ENCODE peak calls at places on chromosomes 5 and 9, in six cellular contexts. C is A549, Z is SK-N-SH, M is GM12878, A is IMR-90, V is K562. G is an unnamed sample.

GRCh38 chr9:32502459-32502858 is 23.5 kb downstream of the RIGI start:
- DNase-seq in C (no peak), Z (no peak), M (no peak), A (peak; percentile 79), V (no peak), G (no peak)

GRCh38 chr9:72478993-72479392 is 42.4 kb upstream of the TMC1 start:
- DNase-seq in C (no peak), Z (no peak), M (no peak), A (peak; percentile 69), V (no peak), G (no peak)

GRCh38 chr5:168317521-168318147 is 26.2 kb downstream of the WWC1 start:
- DNase-seq in C (peak; percentile 95), Z (peak; percentile 74), M (no peak), A (peak; percentile 100), V (peak; percentile 42), G (peak; percentile 92)

GRCh38 chr5:139458580-139459407 is 3.7 kb downstream of the ECSCR start:
- DNase-seq in C (no peak), Z (no peak), M (peak; percentile 60), A (peak; percentile 88), V (no peak), G (no peak)

GRCh38 chr5:141778211-141778610 is 96.2 kb upstream of the ARAP3 start:
- DNase-seq in C (no peak), Z (no peak), M (no peak), A (peak; percentile 86), V (no peak), G (no peak)

GRCh38 chr9:107637421-107638420 is 148.2 kb upstream of the KLF4 start:
- DNase-seq in C (peak; percentile 78), Z (peak; percentile 57), M (no peak), A (peak; percentile 98), V (no peak), G (no peak)

GRCh38 chr5:135266975-135267374 is 132.1 kb downstream of the MACROH2A1 start:
- DNase-seq in C (no peak), Z (no peak), M (no peak), A (peak; percentile 57), V (no peak), G (no peak)

GRCh38 chr9:92048924-92049625 is 66.1 kb downstream of the SPTLC1 start:
- DNase-seq in C (no peak), Z (no peak), M (no peak), A (peak; percentile 65), V (no peak), G (no peak)

GRCh38 chr9:28539432-28539831 is 966.2 kb upstream of the C9orf72 start:
- DNase-seq in C (no peak), Z (no peak), M (no peak), A (no peak), V (no peak), G (no peak)

GRCh38 chr5:154755361-154756202 is at the start of gene LARP1:
- DNase-seq in C (no peak), Z (peak; percentile 74), M (no peak), A (peak; percentile 19), V (no peak), G (no peak)

GRCh38 chr9:114746591-114746990 is 59.2 kb downstream of the TNFSF15 start:
- DNase-seq in C (no peak), Z (no peak), M (no peak), A (no peak), V (no peak), G (no peak)

GRCh38 chr9:114742947-114743346 is 61.0 kb upstream of the TEX48 start:
- DNase-seq in C (no peak), Z (no peak), M (no peak), A (no peak), V (no peak), G (no peak)

GRCh38 chr9:114743446-114743845 is 61.5 kb upstream of the TEX48 start:
- DNase-seq in C (no peak), Z (no peak), M (no peak), A (no peak), V (no peak), G (no peak)

GRCh38 chr9:114745879-114746550 is 59.8 kb downstream of the TNFSF15 start:
- DNase-seq in C (no peak), Z (no peak), M (no peak), A (no peak), V (no peak), G (no peak)

GRCh38 chr9:114745108-114745848 is 60.6 kb downstream of the TNFSF15 start:
- DNase-seq in C (no peak), Z (no peak), M (no peak), A (no peak), V (no peak), G (no peak)
- TF ChIP-seq SMC3 in C (no peak), Z (no peak), M (no peak), A (no peak), V (no peak), G (no peak)

DNA sequence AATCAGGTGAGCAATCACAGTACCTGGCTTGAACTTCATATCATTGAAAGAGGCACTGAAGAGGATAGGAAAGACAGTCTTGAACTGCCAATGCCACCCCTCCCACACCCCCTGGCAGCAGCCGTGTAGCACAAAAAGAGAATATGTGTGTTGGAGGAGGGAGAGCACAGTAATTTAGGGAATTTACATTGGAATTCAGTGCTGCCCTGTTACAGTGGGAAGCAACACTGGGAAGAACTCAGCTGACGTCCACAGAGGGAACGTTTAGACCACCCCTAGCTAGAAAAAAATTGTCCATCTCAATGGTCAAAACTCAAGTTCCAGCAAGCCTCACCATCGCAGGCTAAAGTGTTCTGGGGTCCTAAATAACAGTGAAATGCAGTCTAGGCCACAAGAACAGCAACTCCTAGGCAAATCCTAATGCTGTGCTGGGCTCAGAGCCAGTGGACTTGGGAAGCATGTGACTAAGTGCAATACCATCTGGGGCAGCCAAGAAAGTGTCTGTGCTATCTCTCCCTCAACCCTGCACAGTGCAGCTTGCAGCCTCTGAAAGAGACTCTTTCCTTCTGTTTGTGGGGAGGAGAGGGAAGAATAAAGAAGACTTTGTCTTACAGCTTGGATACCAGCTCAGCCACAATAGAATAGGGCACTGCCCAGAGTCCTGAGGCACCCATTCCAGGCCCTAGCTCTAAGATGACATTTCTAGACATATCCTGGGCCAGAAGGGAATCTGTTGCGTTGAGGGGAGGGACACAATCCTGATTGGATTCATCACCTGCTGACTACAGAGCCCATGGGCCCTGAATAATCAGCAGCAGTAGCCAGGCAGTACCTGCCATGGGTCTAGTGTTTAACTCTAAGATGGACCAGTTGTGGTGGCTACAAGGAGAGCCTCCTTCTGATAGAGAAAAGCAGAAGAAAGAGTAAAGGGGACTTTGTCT is 62.1 kb upstream of the VLDLR start:
- DNase-seq in C (peak; percentile 28), Z (peak; percentile 10), M (no peak), A (peak; percentile 95), V (no peak), G (no peak)
- TF ChIP-seq SMC3 in C (no peak), Z (no peak), M (no peak), A (no peak), V (no peak), G (no peak)

DNA sequence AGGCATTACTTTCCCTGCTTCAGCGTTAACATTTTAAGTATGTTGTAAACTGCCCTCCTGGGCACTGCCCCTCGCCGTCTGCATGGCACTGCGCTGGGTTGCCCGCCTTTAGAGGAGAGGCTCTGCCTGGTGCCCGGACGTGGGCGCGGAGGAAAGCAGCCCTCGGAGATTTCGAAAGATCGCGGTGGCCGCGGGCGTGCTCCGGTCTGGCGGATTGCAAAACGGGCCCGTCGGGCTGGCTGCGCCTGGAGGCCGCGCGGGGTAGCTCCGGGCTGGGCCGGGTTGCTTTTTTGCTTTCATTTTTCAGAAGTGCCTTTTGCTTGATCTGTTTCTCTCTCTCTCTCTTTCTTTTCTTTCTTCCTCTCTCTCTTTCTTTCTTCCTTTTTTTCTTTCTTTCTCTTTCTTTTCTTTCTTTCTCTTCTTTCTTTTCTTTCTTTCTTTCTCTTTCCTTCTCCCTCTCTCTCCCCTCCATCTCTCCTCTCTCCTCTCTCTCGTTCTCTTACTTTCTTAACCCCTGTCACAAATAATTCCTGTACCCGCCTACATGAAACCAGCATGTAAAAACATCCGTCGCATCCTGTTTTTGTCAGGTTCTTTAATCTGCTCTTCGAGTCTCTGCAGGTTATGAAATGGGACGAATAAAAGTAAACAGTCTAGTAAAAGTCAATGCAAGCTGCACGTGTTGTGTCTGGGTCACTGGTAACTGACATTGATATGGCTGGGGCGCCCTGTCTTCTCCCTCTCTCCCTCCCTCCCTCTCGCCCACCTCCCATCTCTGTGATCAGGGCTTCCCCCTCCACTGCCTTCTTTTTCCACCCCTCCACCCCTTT is 1.7 kb downstream of the FST start:
- DNase-seq in C (peak; percentile 66), Z (peak; percentile 65), M (no peak), A (peak; percentile 71), V (peak; percentile 28), G (peak; percentile 58)
- TF ChIP-seq SMC3 in C (peak; percentile 34), Z (no peak), M (no peak), A (no peak), V (no peak), G (no peak)

DNA sequence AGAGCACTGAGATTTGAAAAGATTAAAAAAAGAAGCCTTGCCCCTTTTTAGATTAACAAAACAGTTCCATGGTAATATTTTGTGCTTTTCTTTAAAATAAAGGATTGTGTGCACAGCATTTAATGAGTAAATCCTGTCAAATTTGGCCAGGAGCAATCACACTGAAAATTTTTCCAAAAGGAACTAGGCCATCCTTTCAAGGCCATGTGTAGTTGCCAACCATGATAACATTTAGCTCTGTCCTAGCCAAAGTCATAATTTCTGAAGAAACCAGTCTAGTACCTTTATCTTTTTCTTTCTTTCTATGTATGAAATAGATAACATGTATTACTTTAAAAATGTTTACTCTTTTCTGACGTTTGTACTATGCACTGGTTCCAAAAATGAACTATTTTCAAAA is 143.6 kb downstream of the PBX3 start:
- DNase-seq in C (no peak), Z (peak; percentile 10), M (no peak), A (no peak), V (no peak), G (no peak)
- TF ChIP-seq SMC3 in C (no peak), Z (no peak), M (no peak), A (no peak), V (no peak), G (no peak)

GRCh38 chr9:114109106-114109505 is 10.0 kb upstream of the KIF12 start:
- DNase-seq in C (no peak), Z (no peak), M (no peak), A (no peak), V (no peak), G (no peak)

GRCh38 chr9:114108016-114108833 is 9.1 kb upstream of the KIF12 start:
- DNase-seq in C (peak; percentile 91), Z (peak; percentile 88), M (no peak), A (peak; percentile 77), V (peak; percentile 79), G (peak; percentile 80)

GRCh38 chr9:114112325-114112724 is 13.2 kb upstream of the KIF12 start:
- DNase-seq in C (no peak), Z (no peak), M (no peak), A (no peak), V (no peak), G (no peak)

GRCh38 chr9:114110180-114110579 is 11.1 kb upstream of the KIF12 start:
- DNase-seq in C (peak; percentile 35), Z (no peak), M (no peak), A (peak; percentile 73), V (no peak), G (peak; percentile 65)

DNA sequence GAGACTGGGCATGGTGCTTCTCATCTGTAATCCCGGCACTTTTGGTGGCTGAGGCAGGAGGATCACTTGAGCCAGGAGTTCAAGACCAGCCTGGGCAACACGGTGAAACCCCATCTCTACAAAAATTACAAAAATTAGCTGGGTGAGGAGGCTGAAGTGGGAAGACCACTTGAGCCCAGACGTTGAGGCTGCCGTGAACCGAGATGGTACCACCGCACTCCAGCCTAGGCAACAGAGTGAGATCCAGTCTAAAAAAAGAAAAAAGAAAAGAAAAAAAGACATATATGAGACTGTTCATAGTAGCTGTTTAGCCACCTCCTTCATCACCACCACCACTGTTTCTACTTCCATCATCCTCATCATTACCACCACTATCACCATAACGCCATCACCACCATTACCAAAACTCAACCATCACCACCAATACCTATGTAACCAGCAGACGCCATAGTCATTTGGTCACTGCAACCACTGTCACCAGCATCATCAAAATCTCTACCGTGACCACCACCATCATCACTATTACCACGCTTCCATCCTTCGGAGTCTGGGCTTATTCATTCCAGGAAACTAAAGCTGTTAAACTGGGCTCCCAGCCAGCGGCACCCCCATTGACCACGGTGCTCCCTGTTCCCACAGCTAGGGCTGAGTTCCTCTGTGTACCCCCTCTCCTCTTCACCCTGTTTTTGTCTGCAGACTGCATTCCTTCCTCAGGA is 8.4 kb upstream of the KIF12 start:
- DNase-seq in C (no peak), Z (no peak), M (no peak), A (no peak), V (no peak), G (no peak)
- TF ChIP-seq SMC3 in C (no peak), Z (no peak), M (no peak), A (no peak), V (no peak), G (no peak)

G was measured in HepG2.